ENCODE peak calls at places on chromosomes 1 and 21, in eight cellular contexts. H is fibroblast of lung, A is heart right ventricle, S is epithelial cell of esophagus, B is left lung, O is HepG2, E is fibroblast of mammary gland, U is pancreas. Q is an unnamed sample.

GRCh38 chr21:33185852-33186251 is 43.9 kb upstream of the IFNAR2 start:
- DNase-seq in O (no peak), H (no peak), S (no peak), U (no peak), B (no peak), A (no peak), E (no peak), Q (no peak)

GRCh38 chr1:42524330-42524729 is 61.2 kb downstream of the CCDC30 start:
- DNase-seq in H (no peak), B (no peak), A (no peak), O (no peak), U (no peak), E (no peak), S (no peak), Q (no peak)

GRCh38 chr1:31764307-31765040 is at the start of gene ADGRB2:
- DNase-seq in B (peak; percentile 72), S (no peak), E (no peak), O (no peak), U (no peak), H (no peak), A (no peak), Q (no peak)

GRCh38 chr1:163275222-163275621 is 46.5 kb upstream of the NUF2 start:
- DNase-seq in H (no peak), U (no peak), O (peak; percentile 7), E (peak; percentile 30), B (no peak), S (peak; percentile 10), A (no peak), Q (peak; percentile 28)

GRCh38 chr1:222045816-222046215 is 303.9 kb upstream of the DUSP10 start:
- DNase-seq in S (no peak), B (no peak), H (no peak), E (peak; percentile 16), O (no peak), U (no peak), A (no peak), Q (no peak)

GRCh38 chr1:160091666-160092223 is 6.7 kb downstream of the IGSF8 start:
- DNase-seq in O (no peak), A (no peak), H (no peak), S (no peak), B (no peak), U (no peak), E (no peak), Q (no peak)

GRCh38 chr1:200893411-200893901 is 1.2 kb upstream of the INAVA start:
- DNase-seq in O (no peak), E (no peak), B (no peak), U (no peak), S (peak; percentile 30), H (no peak), A (no peak), Q (no peak)

GRCh38 chr1:201093561-201093960 is 18.7 kb downstream of the CACNA1S start:
- DNase-seq in B (no peak), U (no peak), A (no peak), S (no peak), E (no peak), H (no peak), O (no peak), Q (no peak)

GRCh38 chr1:117630423-117630998 is 24.7 kb downstream of the TENT5C start:
- DNase-seq in B (no peak), E (no peak), U (peak; percentile 84), O (no peak), A (peak; percentile 64), H (no peak), S (peak; percentile 27), Q (no peak)

GRCh38 chr21:45460611-45461368 is 55.8 kb downstream of the COL18A1 start:
- DNase-seq in O (peak; percentile 55), A (no peak), S (no peak), B (no peak), U (no peak), E (peak; percentile 74), H (peak; percentile 68), Q (peak; percentile 92)

GRCh38 chr1:37177230-37177864 is 143.0 kb upstream of the GRIK3 start:
- DNase-seq in A (no peak), E (peak; percentile 11), U (peak; percentile 20), B (no peak), O (peak; percentile 25), S (peak; percentile 31), H (no peak), Q (peak; percentile 9)

GRCh38 chr1:32753532-32754281 is 51.1 kb upstream of the SYNC start:
- DNase-seq in A (peak; percentile 41), U (peak; percentile 85), O (no peak), H (no peak), B (peak; percentile 88), E (peak; percentile 32), S (peak; percentile 87), Q (peak; percentile 39)

GRCh38 chr1:202046748-202047708 is 36.6 kb downstream of the ELF3 start:
- DNase-seq in A (no peak), S (peak; percentile 89), B (no peak), H (no peak), E (no peak), O (peak; percentile 63), U (no peak), Q (peak; percentile 16)

DNA sequence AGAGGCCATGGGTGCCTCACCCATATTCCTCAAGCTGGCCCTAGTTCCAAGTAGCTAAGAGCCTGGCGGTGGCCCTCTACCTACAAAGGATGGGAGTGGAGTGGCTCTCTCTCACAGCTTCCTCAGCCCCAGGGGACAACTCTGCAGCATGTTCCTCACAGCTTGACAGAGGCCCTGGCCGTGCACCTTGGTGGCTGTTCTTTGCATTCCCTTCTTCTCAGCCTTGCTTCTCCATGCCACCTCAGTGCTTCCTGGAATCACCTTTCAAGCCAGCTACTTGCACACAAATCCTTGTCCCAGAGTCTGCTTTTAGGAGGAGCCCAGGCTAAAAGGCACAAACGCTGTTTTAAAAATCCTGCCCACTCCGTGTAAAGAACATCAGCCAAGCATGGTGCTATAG is 69.0 kb upstream of the DIRAS3 start:
- DNase-seq in S (no peak), A (no peak), O (no peak), H (no peak), U (no peak), B (no peak), E (no peak), Q (no peak)
- TF ChIP-seq CTCF in S (no peak), A (no peak), O (no peak), H (no peak), U (no peak), B (no peak), E (no peak), Q (no peak)

GRCh38 chr1:109272831-109273547 is 10.0 kb downstream of the PSRC1 start:
- DNase-seq in B (peak; percentile 80), O (no peak), S (peak; percentile 55), E (no peak), A (no peak), U (no peak), H (no peak), Q (no peak)

GRCh38 chr1:109274533-109275476 is 8.1 kb downstream of the PSRC1 start:
- DNase-seq in B (peak; percentile 85), O (peak; percentile 93), H (peak; percentile 69), E (no peak), U (peak; percentile 83), A (no peak), S (peak; percentile 96), Q (no peak)

GRCh38 chr1:109273570-109274288 is 9.2 kb downstream of the PSRC1 start:
- DNase-seq in S (peak; percentile 39), U (peak; percentile 14), B (peak; percentile 74), A (no peak), O (no peak), H (no peak), E (no peak), Q (no peak)

GRCh38 chr1:109277434-109278204 is 5.3 kb downstream of the PSRC1 start:
- DNase-seq in A (peak; percentile 78), E (peak; percentile 68), H (peak; percentile 72), S (peak; percentile 80), B (peak; percentile 92), U (peak; percentile 91), O (peak; percentile 86), Q (peak; percentile 80)

GRCh38 chr1:109275706-109276345 is 7.1 kb downstream of the PSRC1 start:
- DNase-seq in B (peak; percentile 38), U (no peak), H (no peak), O (peak; percentile 48), S (peak; percentile 49), E (peak; percentile 37), A (no peak), Q (no peak)
- H3K4me3 ChIP-seq in B (peak overlapping the region; percentile 7), U (no peak overlapping the region), H (no peak overlapping the region), O (peak overlapping the region; percentile 23), S (peak overlapping the region; percentile 7), E (no peak overlapping the region), A (no peak overlapping the region), Q (no peak overlapping the region)

GRCh38 chr1:236558069-236558468 is 34.3 kb downstream of the LGALS8 start:
- DNase-seq in H (no peak), A (no peak), O (no peak), E (no peak), S (no peak), B (no peak), U (no peak), Q (no peak)

GRCh38 chr1:236565530-236565929 is 38.8 kb downstream of the HEATR1 start:
- DNase-seq in A (no peak), E (no peak), S (no peak), U (no peak), H (no peak), O (no peak), B (no peak), Q (no peak)

GRCh38 chr1:236556606-236557005 is 32.8 kb downstream of the LGALS8 start:
- DNase-seq in O (no peak), S (no peak), H (no peak), A (no peak), E (no peak), B (no peak), U (no peak), Q (no peak)

GRCh38 chr1:236561976-236562375 is 38.2 kb downstream of the LGALS8 start:
- DNase-seq in A (no peak), U (no peak), B (no peak), E (no peak), H (no peak), O (no peak), S (no peak), Q (no peak)

GRCh38 chr1:236560213-236560771 is 36.5 kb downstream of the LGALS8 start:
- DNase-seq in U (no peak), S (no peak), B (no peak), H (no peak), A (no peak), O (no peak), E (no peak), Q (no peak)
- TF ChIP-seq CTCF in U (no peak), S (no peak), B (no peak), H (no peak), A (no peak), O (peak; percentile 4), E (no peak), Q (peak; percentile 4)

GRCh38 chr1:245129811-245130210 is 25.0 kb upstream of the KIF26B start:
- DNase-seq in S (no peak), E (peak; percentile 57), O (no peak), A (no peak), U (no peak), B (no peak), H (peak; percentile 10), Q (peak; percentile 67)

GRCh38 chr1:245131026-245131393 is 23.8 kb upstream of the KIF26B start:
- DNase-seq in S (no peak), B (no peak), A (no peak), O (no peak), U (no peak), E (no peak), H (no peak), Q (no peak)

GRCh38 chr1:245132771-245133170 is 22.0 kb upstream of the KIF26B start:
- DNase-seq in B (no peak), H (no peak), O (no peak), A (no peak), S (no peak), U (no peak), E (no peak), Q (no peak)

GRCh38 chr1:245129321-245129720 is 25.5 kb upstream of the KIF26B start:
- DNase-seq in H (no peak), A (no peak), E (no peak), O (no peak), U (no peak), B (no peak), S (no peak), Q (no peak)

GRCh38 chr1:245133995-245134715 is 20.6 kb upstream of the KIF26B start:
- DNase-seq in U (no peak), S (no peak), E (no peak), O (no peak), A (peak; percentile 37), H (no peak), B (no peak), Q (no peak)
- H3K4me3 ChIP-seq in U (no peak overlapping the region), S (no peak overlapping the region), E (no peak overlapping the region), O (no peak overlapping the region), A (no peak overlapping the region), H (no peak overlapping the region), B (no peak overlapping the region), Q (no peak overlapping the region)

Q was measured in cardiac fibroblast.